ENCODE peak calls at places on chromosomes 7 and 10, in six cellular contexts. V is BJ, A is A549, E is astrocyte, T is H1, O is HFF-Myc. Y is an unnamed sample.

GRCh38 chr7:36784991-36785940 is 61.0 kb upstream of the AOAH start:
- DNase-seq in V (no peak), A (no peak), E (no peak), T (no peak), O (no peak), Y (peak)

GRCh38 chr10:35447693-35448407 is 111.5 kb downstream of the CCNY start:
- DNase-seq in V (no peak), A (peak), E (peak), T (peak), O (peak), Y (peak)

GRCh38 chr10:73989594-73990142 is 8.2 kb upstream of the VCL start:
- DNase-seq in V (no peak), A (no peak), E (no peak), T (no peak), O (no peak), Y (no peak)

GRCh38 chr7:24441331-24442059 is 131.8 kb upstream of the PALS2 start:
- DNase-seq in V (no peak), A (no peak), E (no peak), T (no peak), O (no peak), Y (no peak)

GRCh38 chr10:35089641-35090161 is 440 bp downstream of the CUL2 start:
- DNase-seq in V (no peak), A (peak), E (peak), T (no peak), O (no peak), Y (peak)

GRCh38 chr10:67098460-67098859 is 172.6 kb downstream of the LRRTM3 start:
- DNase-seq in V (no peak), A (no peak), E (peak), T (no peak), O (no peak), Y (no peak)

GRCh38 chr7:128040205-128040604 is 9.0 kb upstream of the LRRC4 start:
- DNase-seq in V (no peak), A (no peak), E (no peak), T (no peak), O (no peak), Y (no peak)

GRCh38 chr7:122951006-122951405 is 44.5 kb downstream of the TAS2R16 start:
- DNase-seq in V (no peak), A (no peak), E (no peak), T (no peak), O (no peak), Y (no peak)

GRCh38 chr7:31003721-31004120 is 40.0 kb downstream of the GHRHR start:
- DNase-seq in V (no peak), A (no peak), E (peak), T (no peak), O (no peak), Y (peak)

GRCh38 chr7:33854951-33855350 is 50.4 kb upstream of the BMPER start:
- DNase-seq in V (peak), A (no peak), E (peak), T (no peak), O (no peak), Y (peak)

GRCh38 chr10:57849726-57850357 is 417.9 kb downstream of the IPMK start:
- DNase-seq in V (no peak), A (no peak), E (no peak), T (no peak), O (no peak), Y (peak)

GRCh38 chr10:46175311-46175710 is 111.5 kb upstream of the ANTXRL start:
- DNase-seq in V (no peak), A (no peak), E (no peak), T (no peak), O (no peak), Y (no peak)

GRCh38 chr7:47078241-47078640 is 503.7 kb downstream of the TNS3 start:
- DNase-seq in V (no peak), A (no peak), E (peak), T (no peak), O (no peak), Y (peak)

GRCh38 chr10:48526371-48526821 is 78.5 kb downstream of the ARHGAP22 start:
- DNase-seq in V (peak), A (no peak), E (peak), T (no peak), O (peak), Y (peak)

GRCh38 chr7:132061931-132062330 is 505.5 kb upstream of the PODXL start:
- DNase-seq in V (no peak), A (no peak), E (peak), T (no peak), O (no peak), Y (peak)

GRCh38 chr7:80900583-80901576 is 18.0 kb downstream of the SEMA3C start:
- DNase-seq in V (no peak), A (no peak), E (peak), T (no peak), O (no peak), Y (peak)

GRCh38 chr10:13820591-13821377 is 234.0 kb downstream of the PRPF18 start:
- DNase-seq in V (no peak), A (no peak), E (no peak), T (no peak), O (no peak), Y (no peak)

GRCh38 chr10:70594161-70594560 is 8.4 kb downstream of the PRF1 start:
- DNase-seq in V (no peak), A (no peak), E (no peak), T (no peak), O (no peak), Y (no peak)

GRCh38 chr7:11341285-11341944 is 367.7 kb downstream of the PHF14 start:
- DNase-seq in V (no peak), A (no peak), E (no peak), T (no peak), O (peak), Y (peak)

GRCh38 chr10:78310481-78311080 is 276.9 kb downstream of the RPS24 start:
- DNase-seq in V (no peak), A (no peak), E (no peak), T (no peak), O (no peak), Y (no peak)

GRCh38 chr10:18233775-18234174 is 93.6 kb downstream of the CACNB2 start:
- DNase-seq in V (no peak), A (no peak), E (no peak), T (no peak), O (no peak), Y (no peak)

GRCh38 chr7:77442631-77443420 is 26.7 kb upstream of the GSAP start:
- DNase-seq in V (no peak), A (no peak), E (peak), T (no peak), O (no peak), Y (peak)

GRCh38 chr10:88282876-88283275 is 300.2 kb downstream of the RNLS start:
- DNase-seq in V (no peak), A (no peak), E (no peak), T (no peak), O (no peak), Y (no peak)

GRCh38 chr7:128104109-128104742 is 73.0 kb upstream of the LRRC4 start:
- DNase-seq in V (no peak), A (no peak), E (no peak), T (no peak), O (no peak), Y (peak)

GRCh38 chr7:99631311-99632109 is 14.8 kb downstream of the ZSCAN25 start:
- DNase-seq in V (no peak), A (peak), E (no peak), T (peak), O (no peak), Y (peak)

GRCh38 chr10:115933098-115933497 is 339.9 kb downstream of the GFRA1 start:
- DNase-seq in V (no peak), A (no peak), E (no peak), T (no peak), O (no peak), Y (no peak)

GRCh38 chr10:44510716-44511115 is 125.8 kb upstream of the CXCL12 start:
- DNase-seq in V (no peak), A (no peak), E (peak), T (no peak), O (no peak), Y (peak)

GRCh38 chr10:99234067-99234738 is 1.4 kb downstream of the HPSE2 start:
- DNase-seq in V (no peak), A (no peak), E (peak), T (no peak), O (no peak), Y (peak)

GRCh38 chr10:71456631-71457030 is 59.9 kb downstream of the CDH23 start:
- DNase-seq in V (no peak), A (no peak), E (no peak), T (no peak), O (no peak), Y (no peak)

GRCh38 chr10:94077042-94077441 is 83.3 kb downstream of the PLCE1 start:
- DNase-seq in V (no peak), A (no peak), E (no peak), T (no peak), O (no peak), Y (no peak)

GRCh38 chr10:94074462-94074861 is 80.7 kb downstream of the PLCE1 start:
- DNase-seq in V (no peak), A (no peak), E (no peak), T (no peak), O (no peak), Y (no peak)

GRCh38 chr10:94075521-94075920 is 81.8 kb downstream of the PLCE1 start:
- DNase-seq in V (no peak), A (no peak), E (no peak), T (no peak), O (no peak), Y (peak)

GRCh38 chr10:94080108-94080507 is 86.4 kb downstream of the PLCE1 start:
- DNase-seq in V (no peak), A (no peak), E (no peak), T (no peak), O (no peak), Y (no peak)

DNA sequence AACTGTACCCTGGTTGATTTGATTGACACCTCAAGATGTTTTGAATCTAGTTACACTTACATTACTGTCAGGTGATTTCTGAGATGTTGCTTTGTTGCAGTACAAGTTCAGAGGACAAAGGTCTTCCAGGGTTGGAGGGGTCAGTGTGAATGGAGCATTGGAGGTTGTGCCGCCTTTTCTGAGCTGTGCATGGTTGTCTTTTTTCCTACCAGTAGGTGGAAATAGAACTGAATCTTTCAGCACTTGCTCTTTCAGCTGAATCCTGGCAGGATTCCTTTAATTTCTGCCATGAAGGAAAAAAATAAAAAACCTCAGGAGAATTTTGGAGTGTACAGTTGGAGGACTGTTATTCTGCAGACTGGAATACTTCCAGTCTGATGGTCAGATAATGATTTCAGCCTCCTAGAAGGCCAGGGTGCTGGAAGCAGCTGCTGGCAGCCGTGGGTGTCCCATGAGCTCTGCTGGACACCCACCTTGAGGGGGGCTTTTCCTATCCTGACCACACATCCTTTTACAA is 82.7 kb downstream of the PLCE1 start:
- DNase-seq in V (peak), A (peak), E (peak), T (no peak), O (no peak), Y (peak)
- TF ChIP-seq CTCF in V (peak), A (peak), E (peak), T (peak), O (peak), Y (peak)

DNA sequence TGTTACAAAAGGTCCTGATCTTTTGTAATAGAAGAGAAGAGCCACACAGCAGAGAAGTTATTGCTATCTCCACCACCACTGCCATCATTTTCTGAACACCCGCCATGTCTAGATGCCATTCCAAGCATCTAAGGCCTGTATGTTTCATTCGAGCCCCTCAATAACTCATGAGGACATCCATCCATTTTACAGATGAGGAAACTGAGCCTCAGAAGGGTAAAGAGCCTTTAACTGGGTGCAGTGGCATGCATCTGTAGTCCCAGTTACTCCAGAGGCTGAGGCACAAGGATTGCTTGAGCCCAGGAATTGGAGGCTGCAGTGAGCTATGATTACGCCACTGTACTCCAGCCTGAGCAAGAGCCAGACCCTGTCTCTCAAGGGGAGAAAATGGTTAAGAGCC is 39.3 kb downstream of the UBE2H start:
- DNase-seq in V (no peak), A (no peak), E (no peak), T (no peak), O (no peak), Y (no peak)
- H3K4me3 ChIP-seq in V (no peak), A (no peak), E (no peak), T (no peak), O (no peak), Y (no peak)

GRCh38 chr10:10684972-10685371 is 332.7 kb upstream of the CELF2 start:
- DNase-seq in V (no peak), A (no peak), E (no peak), T (no peak), O (no peak), Y (no peak)

GRCh38 chr10:10680496-10680895 is 337.2 kb upstream of the CELF2 start:
- DNase-seq in V (no peak), A (no peak), E (no peak), T (no peak), O (no peak), Y (no peak)

GRCh38 chr10:10687751-10688150 is 329.9 kb upstream of the CELF2 start:
- DNase-seq in V (no peak), A (no peak), E (no peak), T (no peak), O (no peak), Y (no peak)

DNA sequence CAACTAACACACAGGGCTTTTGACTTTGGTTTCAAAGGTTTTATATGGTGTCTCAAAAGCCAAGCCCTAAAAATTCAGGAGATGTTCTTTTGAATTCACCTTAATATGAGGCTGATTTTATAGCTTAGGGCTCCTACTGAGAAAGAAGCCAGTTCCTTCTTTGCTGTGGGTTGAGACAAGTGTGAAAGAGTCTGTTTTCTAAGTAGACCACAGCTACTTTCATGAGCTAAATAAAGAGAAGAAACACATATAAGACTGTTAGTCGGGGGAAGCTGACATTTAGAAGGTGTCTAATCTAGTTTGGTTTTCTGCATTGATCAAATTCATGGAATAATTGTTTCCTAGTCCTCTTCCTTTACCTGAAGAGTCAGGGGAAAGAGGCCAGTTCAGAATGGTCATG is 332.1 kb upstream of the CELF2 start:
- DNase-seq in V (no peak), A (no peak), E (no peak), T (no peak), O (no peak), Y (no peak)
- TF ChIP-seq CTCF in V (no peak), A (no peak), E (no peak), T (no peak), O (no peak), Y (no peak)

DNA sequence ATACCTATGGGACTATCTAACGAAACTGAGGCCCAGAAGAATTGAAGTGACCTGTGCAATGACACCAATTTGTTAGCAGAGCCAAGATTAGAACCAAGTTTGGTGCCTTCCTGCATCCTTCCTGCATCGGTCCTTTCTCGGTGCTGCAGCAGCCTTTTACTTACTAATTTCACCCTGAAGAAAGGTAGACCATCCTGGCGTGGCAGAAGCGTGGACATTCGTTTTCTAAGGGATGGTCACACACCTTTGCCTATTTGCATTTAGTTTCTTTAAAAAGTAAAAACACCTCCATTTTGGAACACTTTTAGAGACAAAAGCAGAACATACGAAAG is 744 bp upstream of the LSM8 start:
- DNase-seq in V (no peak), A (no peak), E (no peak), T (no peak), O (no peak), Y (no peak)
- H3K4me3 ChIP-seq in V (peak), A (peak), E (peak), T (peak), O (peak), Y (peak)

DNA sequence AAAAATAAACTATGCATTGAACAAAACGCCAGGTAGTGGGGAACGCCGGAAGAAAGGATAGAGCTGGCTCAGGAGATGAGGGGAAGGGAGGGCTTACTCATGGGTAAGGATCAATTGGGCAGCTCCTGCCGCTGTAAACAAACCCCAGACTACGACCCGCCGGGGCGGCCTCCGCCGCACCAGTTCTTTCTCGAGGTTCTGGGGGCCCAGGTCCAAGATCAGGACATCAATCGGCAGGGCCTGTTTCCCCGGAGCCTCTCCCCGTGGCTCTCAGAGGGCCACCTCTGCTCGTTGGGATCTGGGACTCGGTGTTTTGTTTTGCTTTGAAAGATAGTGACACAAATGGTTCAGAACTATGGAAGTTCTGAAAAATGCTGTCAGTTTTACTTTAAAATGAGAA is 140.4 kb downstream of the ELFN1 start:
- DNase-seq in V (no peak), A (no peak), E (no peak), T (no peak), O (no peak), Y (no peak)
- TF ChIP-seq CTCF in V (no peak), A (no peak), E (no peak), T (no peak), O (no peak), Y (no peak)

DNA sequence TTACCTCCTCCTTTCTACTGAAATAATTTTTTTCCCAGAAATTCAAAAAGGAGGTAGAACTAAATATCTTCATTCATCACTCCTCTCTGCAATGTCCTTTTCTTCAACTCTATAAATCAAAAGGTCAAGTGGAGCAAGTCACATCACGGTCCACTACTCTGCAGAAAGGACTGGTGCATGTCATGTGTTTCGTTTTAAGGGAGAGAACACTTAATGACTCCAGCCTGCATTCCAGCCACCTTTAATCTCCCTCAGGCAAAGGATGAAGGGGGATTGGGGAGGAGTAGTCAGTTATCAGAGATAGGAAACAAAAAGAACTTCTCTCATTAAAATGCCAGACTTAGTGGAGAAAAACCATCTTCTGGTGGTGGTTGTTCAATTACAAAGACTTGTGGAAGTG is 78.9 kb downstream of the ANK3 start:
- DNase-seq in V (no peak), A (no peak), E (no peak), T (no peak), O (no peak), Y (no peak)
- H3K4me3 ChIP-seq in V (no peak), A (no peak), E (no peak), T (no peak), O (no peak), Y (no peak)

DNA sequence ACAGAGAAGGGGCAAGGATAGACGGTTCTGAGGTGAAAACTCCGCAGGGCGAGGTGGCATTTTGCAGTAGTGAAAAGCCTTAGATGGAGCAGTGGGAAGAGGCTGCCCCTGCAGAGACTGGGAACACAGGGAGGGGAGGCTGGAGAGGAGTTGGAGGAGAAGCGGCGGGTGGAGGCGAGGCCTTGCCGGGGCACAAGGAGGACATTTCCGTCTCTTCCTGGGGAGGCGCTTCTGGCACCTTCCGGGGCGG is 42.6 kb downstream of the LDB3 start:
- DNase-seq in V (no peak), A (no peak), E (no peak), T (no peak), O (no peak), Y (no peak)
- TF ChIP-seq CTCF in V (peak), A (no peak), E (peak), T (no peak), O (no peak), Y (no peak)

DNA sequence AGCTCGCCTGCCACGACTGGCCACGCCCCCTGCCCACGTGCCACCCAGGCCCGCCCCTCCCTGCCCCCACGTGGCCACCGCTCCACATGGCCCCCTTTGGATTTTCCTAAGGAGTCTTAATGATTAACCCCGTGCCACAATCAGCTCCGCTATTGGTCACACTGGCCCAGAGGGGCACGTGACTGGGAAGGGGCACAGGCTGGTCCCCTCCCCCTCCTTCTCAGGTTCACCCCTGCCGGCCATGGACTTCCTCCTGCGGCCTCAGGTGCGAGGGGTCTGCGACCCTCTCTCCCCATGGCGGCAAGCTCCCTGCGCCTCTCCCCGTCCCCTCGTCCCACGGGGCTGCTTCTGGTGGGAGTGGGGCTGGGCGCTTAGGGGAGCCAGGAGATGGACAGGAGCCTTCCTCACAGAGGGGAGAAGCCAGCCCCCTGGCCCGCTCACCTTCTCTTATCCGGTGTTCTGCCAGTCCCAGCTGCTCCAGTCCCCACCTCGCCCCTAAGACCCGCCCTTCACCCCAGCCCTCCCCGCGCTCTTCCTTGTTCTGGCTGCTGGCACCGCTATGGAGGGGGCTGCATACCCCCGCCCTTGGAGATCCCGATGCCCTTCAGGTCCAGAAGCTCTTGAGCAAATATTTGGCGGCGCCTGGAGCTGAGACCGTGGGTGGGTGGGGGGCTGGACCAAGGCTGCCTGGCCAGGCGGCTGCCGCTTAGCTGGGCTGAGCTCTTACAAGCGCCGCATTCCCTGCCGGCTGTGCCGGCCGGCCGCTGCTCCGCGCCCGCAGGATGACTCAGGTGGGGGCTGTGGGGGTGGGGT is 3.2 kb downstream of the SLC4A2 start:
- DNase-seq in V (no peak), A (peak), E (peak), T (peak), O (no peak), Y (peak)
- H3K4me3 ChIP-seq in V (peak), A (peak), E (peak), T (peak), O (peak), Y (peak)

GRCh38 chr10:114821293-114821914 is at the start of gene FHIP2A:
- DNase-seq in V (no peak), A (peak), E (peak), T (peak), O (no peak), Y (peak)
- TF ChIP-seq CTCF in V (peak), A (peak), E (peak), T (peak), O (peak), Y (peak)